ENCODE peak calls at places on chromosomes 12 and 14, in six cellular contexts. One of them, this sample, is unnamed.

GRCh38 chr12:110015132-110015531 is 15.9 kb downstream of the ANKRD13A start:
- DNase-seq in GM23338: no peak
- DNase-seq in psoas muscle: no peak
- DNase-seq in stimulated activated CD4-positive, alpha-beta T cell treated with anti-CD3 and anti-CD28 coated beads, Interleukin-12 subunit alpha, Interleukin-12 subunit beta, amount 100 ng/mL, for 48 hours: no peak
- DNase-seq in NCI-H1092 treated with DMSO at 0.1 percent for 48 hours: no peak
- DNase-seq in ELF-1: no peak
- DNase-seq in this sample: no peak

GRCh38 chr12:117342682-117343081 is 18.7 kb downstream of the NOS1 start:
- DNase-seq in stimulated activated CD4-positive, alpha-beta T cell treated with anti-CD3 and anti-CD28 coated beads, Interleukin-12 subunit alpha, Interleukin-12 subunit beta, amount 100 ng/mL, for 48 hours: no peak
- DNase-seq in GM23338: no peak
- DNase-seq in NCI-H1092 treated with DMSO at 0.1 percent for 48 hours: no peak
- DNase-seq in ELF-1: no peak
- DNase-seq in psoas muscle: no peak
- DNase-seq in this sample: no peak

GRCh38 chr14:31127690-31128089 is 79.9 kb downstream of the HECTD1 start:
- DNase-seq in NCI-H1092 treated with DMSO at 0.1 percent for 48 hours: no peak
- DNase-seq in psoas muscle: no peak
- DNase-seq in stimulated activated CD4-positive, alpha-beta T cell treated with anti-CD3 and anti-CD28 coated beads, Interleukin-12 subunit alpha, Interleukin-12 subunit beta, amount 100 ng/mL, for 48 hours: no peak
- DNase-seq in ELF-1: no peak
- DNase-seq in GM23338: no peak
- DNase-seq in this sample: no peak

GRCh38 chr12:48126953-48127630 is 7.9 kb downstream of the PFKM start:
- DNase-seq in NCI-H1092 treated with DMSO at 0.1 percent for 48 hours: no peak
- DNase-seq in stimulated activated CD4-positive, alpha-beta T cell treated with anti-CD3 and anti-CD28 coated beads, Interleukin-12 subunit alpha, Interleukin-12 subunit beta, amount 100 ng/mL, for 48 hours: no peak
- DNase-seq in psoas muscle: no peak
- DNase-seq in ELF-1: no peak
- DNase-seq in GM23338: no peak
- DNase-seq in this sample: no peak

GRCh38 chr14:105096206-105096875 is 31.1 kb upstream of the GPR132 start:
- DNase-seq in psoas muscle: no peak
- DNase-seq in ELF-1: no peak
- DNase-seq in GM23338: no peak
- DNase-seq in stimulated activated CD4-positive, alpha-beta T cell treated with anti-CD3 and anti-CD28 coated beads, Interleukin-12 subunit alpha, Interleukin-12 subunit beta, amount 100 ng/mL, for 48 hours: no peak
- DNase-seq in NCI-H1092 treated with DMSO at 0.1 percent for 48 hours: no peak
- DNase-seq in this sample: no peak

GRCh38 chr14:68607081-68607851 is 185.6 kb downstream of the ZFP36L1 start:
- DNase-seq in stimulated activated CD4-positive, alpha-beta T cell treated with anti-CD3 and anti-CD28 coated beads, Interleukin-12 subunit alpha, Interleukin-12 subunit beta, amount 100 ng/mL, for 48 hours: no peak
- DNase-seq in ELF-1: peak
- DNase-seq in NCI-H1092 treated with DMSO at 0.1 percent for 48 hours: no peak
- DNase-seq in GM23338: peak
- DNase-seq in psoas muscle: no peak
- DNase-seq in this sample: no peak

GRCh38 chr12:93621986-93622385 is 49.5 kb downstream of the SOCS2 start:
- DNase-seq in ELF-1: no peak
- DNase-seq in stimulated activated CD4-positive, alpha-beta T cell treated with anti-CD3 and anti-CD28 coated beads, Interleukin-12 subunit alpha, Interleukin-12 subunit beta, amount 100 ng/mL, for 48 hours: no peak
- DNase-seq in NCI-H1092 treated with DMSO at 0.1 percent for 48 hours: no peak
- DNase-seq in psoas muscle: no peak
- DNase-seq in GM23338: no peak
- DNase-seq in this sample: no peak

GRCh38 chr14:71932229-71932951 is at the start of gene RGS6:
- DNase-seq in NCI-H1092 treated with DMSO at 0.1 percent for 48 hours: no peak
- DNase-seq in psoas muscle: peak
- DNase-seq in GM23338: peak
- DNase-seq in stimulated activated CD4-positive, alpha-beta T cell treated with anti-CD3 and anti-CD28 coated beads, Interleukin-12 subunit alpha, Interleukin-12 subunit beta, amount 100 ng/mL, for 48 hours: peak
- DNase-seq in ELF-1: peak
- DNase-seq in this sample: peak

GRCh38 chr14:73253323-73253610 is 16.0 kb downstream of the PAPLN start:
- DNase-seq in psoas muscle: no peak
- DNase-seq in GM23338: no peak
- DNase-seq in stimulated activated CD4-positive, alpha-beta T cell treated with anti-CD3 and anti-CD28 coated beads, Interleukin-12 subunit alpha, Interleukin-12 subunit beta, amount 100 ng/mL, for 48 hours: no peak
- DNase-seq in ELF-1: no peak
- DNase-seq in NCI-H1092 treated with DMSO at 0.1 percent for 48 hours: no peak
- DNase-seq in this sample: no peak

GRCh38 chr12:1083086-1083887 is 92.3 kb downstream of the ERC1 start:
- DNase-seq in psoas muscle: no peak
- DNase-seq in NCI-H1092 treated with DMSO at 0.1 percent for 48 hours: peak
- DNase-seq in GM23338: peak
- DNase-seq in stimulated activated CD4-positive, alpha-beta T cell treated with anti-CD3 and anti-CD28 coated beads, Interleukin-12 subunit alpha, Interleukin-12 subunit beta, amount 100 ng/mL, for 48 hours: no peak
- DNase-seq in ELF-1: peak
- DNase-seq in this sample: no peak

GRCh38 chr12:75881910-75882309 is 149.7 kb downstream of the PHLDA1 start:
- DNase-seq in ELF-1: no peak
- DNase-seq in GM23338: no peak
- DNase-seq in psoas muscle: no peak
- DNase-seq in NCI-H1092 treated with DMSO at 0.1 percent for 48 hours: no peak
- DNase-seq in stimulated activated CD4-positive, alpha-beta T cell treated with anti-CD3 and anti-CD28 coated beads, Interleukin-12 subunit alpha, Interleukin-12 subunit beta, amount 100 ng/mL, for 48 hours: no peak
- DNase-seq in this sample: no peak

GRCh38 chr12:93663729-93664084 is 13.5 kb upstream of the CRADD start:
- DNase-seq in psoas muscle: no peak
- DNase-seq in GM23338: no peak
- DNase-seq in NCI-H1092 treated with DMSO at 0.1 percent for 48 hours: no peak
- DNase-seq in ELF-1: no peak
- DNase-seq in stimulated activated CD4-positive, alpha-beta T cell treated with anti-CD3 and anti-CD28 coated beads, Interleukin-12 subunit alpha, Interleukin-12 subunit beta, amount 100 ng/mL, for 48 hours: no peak
- DNase-seq in this sample: no peak

GRCh38 chr14:90498198-90498597 is 101.4 kb downstream of the CALM1 start:
- DNase-seq in GM23338: no peak
- DNase-seq in NCI-H1092 treated with DMSO at 0.1 percent for 48 hours: no peak
- DNase-seq in stimulated activated CD4-positive, alpha-beta T cell treated with anti-CD3 and anti-CD28 coated beads, Interleukin-12 subunit alpha, Interleukin-12 subunit beta, amount 100 ng/mL, for 48 hours: no peak
- DNase-seq in ELF-1: no peak
- DNase-seq in psoas muscle: no peak
- DNase-seq in this sample: no peak

GRCh38 chr14:69648480-69649414 is 37.4 kb downstream of the SUSD6 start:
- DNase-seq in NCI-H1092 treated with DMSO at 0.1 percent for 48 hours: peak
- DNase-seq in psoas muscle: no peak
- DNase-seq in ELF-1: no peak
- DNase-seq in GM23338: no peak
- DNase-seq in stimulated activated CD4-positive, alpha-beta T cell treated with anti-CD3 and anti-CD28 coated beads, Interleukin-12 subunit alpha, Interleukin-12 subunit beta, amount 100 ng/mL, for 48 hours: no peak
- DNase-seq in this sample: no peak

GRCh38 chr12:2959194-2959507 is at the start of gene TEAD4:
- DNase-seq in NCI-H1092 treated with DMSO at 0.1 percent for 48 hours: peak
- DNase-seq in psoas muscle: peak
- DNase-seq in GM23338: peak
- DNase-seq in ELF-1: peak
- DNase-seq in stimulated activated CD4-positive, alpha-beta T cell treated with anti-CD3 and anti-CD28 coated beads, Interleukin-12 subunit alpha, Interleukin-12 subunit beta, amount 100 ng/mL, for 48 hours: peak
- DNase-seq in this sample: peak

GRCh38 chr12:120261951-120262851 is 3.3 kb downstream of the PXN start:
- DNase-seq in ELF-1: no peak
- DNase-seq in NCI-H1092 treated with DMSO at 0.1 percent for 48 hours: no peak
- DNase-seq in stimulated activated CD4-positive, alpha-beta T cell treated with anti-CD3 and anti-CD28 coated beads, Interleukin-12 subunit alpha, Interleukin-12 subunit beta, amount 100 ng/mL, for 48 hours: no peak
- DNase-seq in psoas muscle: no peak
- DNase-seq in GM23338: no peak
- DNase-seq in this sample: peak

GRCh38 chr12:107404981-107405380 is 280.6 kb upstream of the PWP1 start:
- DNase-seq in stimulated activated CD4-positive, alpha-beta T cell treated with anti-CD3 and anti-CD28 coated beads, Interleukin-12 subunit alpha, Interleukin-12 subunit beta, amount 100 ng/mL, for 48 hours: peak
- DNase-seq in psoas muscle: no peak
- DNase-seq in ELF-1: peak
- DNase-seq in NCI-H1092 treated with DMSO at 0.1 percent for 48 hours: peak
- DNase-seq in GM23338: peak
- DNase-seq in this sample: peak

GRCh38 chr12:39406257-39406656 is 36.7 kb downstream of the KIF21A start:
- DNase-seq in psoas muscle: no peak
- DNase-seq in ELF-1: no peak
- DNase-seq in GM23338: no peak
- DNase-seq in stimulated activated CD4-positive, alpha-beta T cell treated with anti-CD3 and anti-CD28 coated beads, Interleukin-12 subunit alpha, Interleukin-12 subunit beta, amount 100 ng/mL, for 48 hours: no peak
- DNase-seq in NCI-H1092 treated with DMSO at 0.1 percent for 48 hours: no peak
- DNase-seq in this sample: peak

GRCh38 chr12:131089526-131090253 is 136.0 kb downstream of the ADGRD1 start:
- DNase-seq in stimulated activated CD4-positive, alpha-beta T cell treated with anti-CD3 and anti-CD28 coated beads, Interleukin-12 subunit alpha, Interleukin-12 subunit beta, amount 100 ng/mL, for 48 hours: no peak
- DNase-seq in ELF-1: no peak
- DNase-seq in GM23338: no peak
- DNase-seq in psoas muscle: peak
- DNase-seq in NCI-H1092 treated with DMSO at 0.1 percent for 48 hours: no peak
- DNase-seq in this sample: no peak

GRCh38 chr12:105480162-105480561 is 149.7 kb downstream of the C12orf75 start:
- DNase-seq in stimulated activated CD4-positive, alpha-beta T cell treated with anti-CD3 and anti-CD28 coated beads, Interleukin-12 subunit alpha, Interleukin-12 subunit beta, amount 100 ng/mL, for 48 hours: no peak
- DNase-seq in GM23338: peak
- DNase-seq in psoas muscle: no peak
- DNase-seq in NCI-H1092 treated with DMSO at 0.1 percent for 48 hours: no peak
- DNase-seq in ELF-1: peak
- DNase-seq in this sample: no peak

GRCh38 chr12:70626180-70626579 is 11.0 kb downstream of the PTPRB start:
- DNase-seq in stimulated activated CD4-positive, alpha-beta T cell treated with anti-CD3 and anti-CD28 coated beads, Interleukin-12 subunit alpha, Interleukin-12 subunit beta, amount 100 ng/mL, for 48 hours: no peak
- DNase-seq in ELF-1: no peak
- DNase-seq in NCI-H1092 treated with DMSO at 0.1 percent for 48 hours: no peak
- DNase-seq in psoas muscle: no peak
- DNase-seq in GM23338: no peak
- DNase-seq in this sample: no peak